ENCODE peak calls at places on chromosomes 2 and 18, in four cellular contexts. N, J, O and C are unnamed samples.

GRCh38 chr2:108240966-108241365 is 1.2 kb downstream of the SULT1C3 start:
- DNase-seq in J (no peak), O (no peak), N (no peak), C (no peak)

GRCh38 chr2:231057590-231057989 is 923 bp downstream of the PSMD1 start:
- DNase-seq in J (no peak), O (peak; percentile 26), N (no peak), C (no peak)

GRCh38 chr2:123695449-123695848 is 329.6 kb upstream of the CNTNAP5 start:
- DNase-seq in N (no peak), J (no peak), O (no peak), C (no peak)

GRCh38 chr2:88638743-88639142 is 11.5 kb upstream of the EIF2AK3 start:
- DNase-seq in O (no peak), J (no peak), N (no peak), C (no peak)

GRCh38 chr2:205975082-205975949 is 110.7 kb downstream of the INO80D start:
- DNase-seq in N (peak; percentile 65), J (no peak), O (no peak), C (peak; percentile 15)

GRCh38 chr2:77922567-77922966 is 400.4 kb upstream of the LRRTM4 start:
- DNase-seq in O (no peak), N (no peak), J (no peak), C (no peak)

GRCh38 chr2:11326692-11327211 is 17.7 kb downstream of the ROCK2 start:
- DNase-seq in N (no peak), O (peak; percentile 70), J (no peak), C (no peak)

GRCh38 chr18:7566587-7567486 is at the start of gene PTPRM:
- DNase-seq in J (peak; percentile 92), N (peak; percentile 72), O (peak; percentile 77), C (peak; percentile 80)

GRCh38 chr2:17643031-17643615 is 102.6 kb downstream of the VSNL1 start:
- DNase-seq in J (no peak), N (no peak), O (peak; percentile 73), C (no peak)

GRCh38 chr2:134320930-134321329 is 67.1 kb downstream of the MGAT5 start:
- DNase-seq in O (no peak), N (peak; percentile 38), J (no peak), C (no peak)

GRCh38 chr2:113910110-113910717 is 20.3 kb downstream of the ACTR3 start:
- DNase-seq in N (no peak), O (no peak), J (no peak), C (no peak)

GRCh38 chr2:152426801-152427200 is 91.8 kb downstream of the FMNL2 start:
- DNase-seq in N (no peak), J (no peak), O (no peak), C (no peak)

GRCh38 chr18:7950380-7951143 is 383.4 kb downstream of the PTPRM start:
- DNase-seq in J (no peak), N (no peak), O (peak; percentile 46), C (no peak)

GRCh38 chr2:231666171-231667095 is 41.9 kb upstream of the PTMA start:
- DNase-seq in J (peak; percentile 64), N (peak; percentile 97), O (peak; percentile 63), C (peak; percentile 74)

GRCh38 chr2:214542866-214543265 is 132.0 kb downstream of the VWC2L start:
- DNase-seq in O (no peak), J (no peak), N (no peak), C (no peak)

GRCh38 chr2:147665035-147665434 is 179.8 kb upstream of the ACVR2A start:
- DNase-seq in O (no peak), N (no peak), J (no peak), C (no peak)

GRCh38 chr2:88253375-88253774 is 83.2 kb downstream of the THNSL2 start:
- DNase-seq in N (no peak), J (no peak), O (no peak), C (no peak)

GRCh38 chr2:169715379-169716228 is 18.0 kb upstream of the KLHL23 start:
- DNase-seq in J (peak; percentile 30), O (peak; percentile 58), N (peak; percentile 71), C (peak; percentile 91)

GRCh38 chr2:183838295-183838694 is 714.1 kb downstream of the NUP35 start:
- DNase-seq in N (no peak), J (no peak), O (no peak), C (no peak)

GRCh38 chr2:183837157-183837556 is 712.9 kb downstream of the NUP35 start:
- DNase-seq in O (no peak), J (no peak), N (no peak), C (no peak)

DNA sequence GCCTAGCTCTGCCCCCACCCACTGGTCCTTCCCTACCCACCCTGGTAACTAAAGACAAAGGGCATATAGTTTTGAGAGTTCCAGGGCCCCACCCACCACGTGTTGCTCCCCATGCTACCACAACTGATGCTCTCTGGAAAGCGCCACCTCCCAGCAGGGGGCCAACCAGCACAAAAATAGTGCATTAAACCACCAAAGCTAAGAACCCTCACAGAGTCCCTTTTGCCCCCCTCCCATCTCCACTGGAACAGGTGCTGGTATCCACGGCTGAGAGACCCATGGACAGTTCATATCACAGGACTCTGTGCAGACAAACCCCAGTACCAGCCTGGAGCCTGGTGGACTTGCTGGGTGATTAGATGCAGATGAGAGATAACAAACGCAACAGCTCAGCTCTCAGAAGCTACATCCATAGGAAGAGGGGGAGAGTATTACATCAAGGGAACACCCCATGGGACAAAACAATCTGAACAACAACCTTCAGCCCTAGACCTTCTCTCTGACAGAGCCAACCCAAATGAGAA is 715.9 kb downstream of the NUP35 start:
- DNase-seq in O (no peak), N (no peak), J (no peak), C (no peak)
- TF ChIP-seq CTCF in O (no peak), N (no peak), J (no peak), C (no peak)

GRCh38 chr2:9778012-9778411 is 65.3 kb upstream of the TAF1B start:
- DNase-seq in N (peak; percentile 46), O (no peak), J (no peak), C (no peak)
- TF ChIP-seq POLR2AphosphoS5 in N (no peak), O (no peak), J (no peak), C (no peak)

DNA sequence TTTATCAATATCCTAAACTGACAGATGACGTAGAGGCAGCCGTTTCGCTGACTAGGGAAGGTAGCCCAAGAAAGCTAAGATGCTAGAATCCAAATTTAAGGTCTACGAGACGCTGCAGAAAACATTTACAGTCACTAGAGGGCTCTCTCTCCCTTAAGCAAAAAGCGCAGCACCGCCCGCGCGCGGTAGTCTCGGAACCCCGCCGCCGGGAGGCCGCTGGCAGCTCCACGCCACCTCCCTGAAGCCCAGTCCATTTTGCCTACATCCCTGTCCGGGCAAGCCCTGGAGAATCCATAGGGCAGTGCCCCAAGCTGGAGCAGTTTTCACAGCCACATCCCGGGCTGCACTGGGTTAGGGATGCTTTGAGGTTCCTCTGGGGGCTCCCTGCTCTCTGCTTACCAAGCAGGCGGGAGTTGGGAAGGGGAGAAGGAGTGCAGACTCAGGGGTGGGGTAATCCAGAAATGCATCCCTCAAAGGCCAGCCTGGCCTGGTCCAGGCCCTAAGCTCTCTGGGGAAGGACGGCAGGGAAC is 1.5 kb upstream of the DPYSL5 start:
- DNase-seq in O (peak; percentile 58), N (peak; percentile 57), J (peak; percentile 86), C (peak; percentile 44)
- TF ChIP-seq CTCF in O (peak; percentile 65), N (peak; percentile 63), J (peak; percentile 91), C (peak; percentile 76)

DNA sequence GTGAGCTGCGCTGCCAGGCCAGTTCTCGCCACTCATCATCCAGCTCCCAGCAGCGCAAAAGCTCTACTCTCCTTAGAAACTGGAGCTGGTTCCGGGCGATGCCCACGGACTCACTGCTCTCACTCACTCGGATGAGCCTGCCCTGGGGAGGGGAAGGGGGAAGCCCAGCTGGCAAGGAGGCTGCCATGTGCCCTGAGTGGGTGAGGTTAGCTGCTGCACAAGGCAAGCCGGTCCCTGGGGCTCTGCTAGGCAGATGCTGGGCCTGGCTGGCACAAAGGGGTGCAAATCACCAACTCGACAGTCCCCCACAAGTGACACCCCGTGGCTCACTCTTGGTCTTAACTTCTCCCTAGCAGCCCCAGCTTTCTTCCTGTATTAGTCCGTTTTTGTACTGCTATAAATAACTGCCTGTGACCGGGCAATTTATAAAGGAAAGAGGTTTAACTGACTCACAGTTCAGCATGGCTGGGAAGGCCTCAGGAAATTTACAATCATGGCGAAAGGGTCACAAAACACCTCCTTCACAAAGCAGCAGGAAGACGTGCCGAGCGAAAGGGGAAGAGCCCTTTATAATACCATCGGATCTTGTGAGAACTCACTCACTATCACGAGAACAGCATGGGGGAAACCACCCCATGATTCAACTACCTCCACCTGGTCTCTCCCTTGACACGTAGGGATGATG is 33.3 kb downstream of the ADCY3 start:
- DNase-seq in J (no peak), N (no peak), O (peak; percentile 85), C (no peak)
- TF ChIP-seq POLR2AphosphoS5 in J (no peak), N (no peak), O (no peak), C (no peak)

GRCh38 chr2:241678784-241679540 is 7.7 kb downstream of the DTYMK start:
- DNase-seq in N (no peak), O (no peak), J (no peak), C (no peak)

GRCh38 chr2:241675885-241676284 is 10.7 kb downstream of the DTYMK start:
- DNase-seq in N (no peak), J (no peak), O (no peak), C (no peak)

GRCh38 chr2:241678307-241678706 is 8.3 kb downstream of the DTYMK start:
- DNase-seq in J (no peak), N (no peak), O (no peak), C (peak; percentile 57)

GRCh38 chr2:241677392-241677791 is 9.2 kb downstream of the DTYMK start:
- DNase-seq in O (no peak), J (no peak), N (no peak), C (no peak)

GRCh38 chr2:241676665-241677064 is 9.9 kb downstream of the DTYMK start:
- DNase-seq in N (no peak), J (no peak), O (no peak), C (no peak)
- TF ChIP-seq CTCF in N (no peak), J (no peak), O (no peak), C (no peak)

GRCh38 chr2:120750488-120751210 is 15.0 kb downstream of the GLI2 start:
- DNase-seq in N (no peak), O (no peak), J (no peak), C (no peak)
- TF ChIP-seq POLR2AphosphoS5 in N (no peak), O (no peak), J (no peak), C (no peak)

GRCh38 chr2:239757154-239757760 is 267.9 kb downstream of the NDUFA10 start:
- DNase-seq in O (no peak), J (no peak), N (no peak), C (no peak)

GRCh38 chr2:239753537-239753936 is 271.6 kb downstream of the NDUFA10 start:
- DNase-seq in N (no peak), O (no peak), J (no peak), C (no peak)

GRCh38 chr2:239760596-239760995 is 264.5 kb downstream of the NDUFA10 start:
- DNase-seq in O (no peak), J (no peak), N (no peak), C (no peak)

GRCh38 chr2:239758325-239758877 is 266.7 kb downstream of the NDUFA10 start:
- DNase-seq in O (no peak), J (no peak), N (no peak), C (no peak)

GRCh38 chr2:239756392-239757153 is 268.6 kb downstream of the NDUFA10 start:
- DNase-seq in O (no peak), J (no peak), N (no peak), C (no peak)
- TF ChIP-seq CTCF in O (no peak), J (no peak), N (no peak), C (no peak)